ENCODE peak calls at places on chromosomes 11 and 22, in six cellular contexts. J is DND-41; H is CD8-positive, alpha-beta memory T cell; R is lung; F is ovary; T is mammary epithelial cell. D is an unnamed sample.

GRCh38 chr11:56474729-56475128 is 1.6 kb upstream of the OR5M3 start:
- DNase-seq in J (no peak), H (no peak), R (no peak), F (no peak), T (no peak), D (no peak)

GRCh38 chr22:49369726-49370717 is 457.7 kb downstream of the BRD1 start:
- DNase-seq in J (no peak), H (no peak), R (peak; percentile 20), F (no peak), T (no peak), D (no peak)

GRCh38 chr11:134470238-134470637 is 58.2 kb upstream of the B3GAT1 start:
- DNase-seq in J (no peak), H (no peak), R (no peak), F (no peak), T (no peak), D (no peak)

GRCh38 chr11:84817998-84818397 is 809.1 kb downstream of the DLG2 start:
- DNase-seq in J (no peak), H (no peak), R (no peak), F (no peak), T (peak; percentile 81), D (no peak)

GRCh38 chr22:25054943-25055511 is 102.5 kb downstream of the KIAA1671 start:
- DNase-seq in J (no peak), H (no peak), R (no peak), F (no peak), T (no peak), D (peak; percentile 86)

GRCh38 chr11:120828847-120829246 is 195.1 kb upstream of the TBCEL start:
- DNase-seq in J (no peak), H (no peak), R (no peak), F (no peak), T (no peak), D (no peak)

GRCh38 chr22:29914165-29914564 is 31.2 kb downstream of the MTMR3 start:
- DNase-seq in J (no peak), H (no peak), R (no peak), F (no peak), T (peak; percentile 77), D (no peak)

GRCh38 chr11:96328395-96329010 is 14.5 kb downstream of the MAML2 start:
- DNase-seq in J (no peak), H (no peak), R (no peak), F (no peak), T (peak; percentile 75), D (no peak)

GRCh38 chr11:74870485-74870884 is 78.4 kb downstream of the XRRA1 start:
- DNase-seq in J (no peak), H (no peak), R (no peak), F (no peak), T (peak; percentile 57), D (peak; percentile 20)

GRCh38 chr11:1746516-1746931 is 3.9 kb downstream of the IFITM10 start:
- DNase-seq in J (no peak), H (no peak), R (no peak), F (no peak), T (peak; percentile 89), D (no peak)

GRCh38 chr11:10076458-10077141 is 217.4 kb downstream of the SBF2 start:
- DNase-seq in J (no peak), H (no peak), R (no peak), F (peak; percentile 65), T (peak; percentile 6), D (peak; percentile 21)

GRCh38 chr11:3879967-3880542 is 24.6 kb downstream of the STIM1 start:
- DNase-seq in J (no peak), H (no peak), R (no peak), F (no peak), T (no peak), D (peak; percentile 70)

GRCh38 chr22:39003165-39003638 is 10.9 kb upstream of the APOBEC3C start:
- DNase-seq in J (peak; percentile 76), H (peak; percentile 68), R (peak; percentile 77), F (peak; percentile 75), T (peak; percentile 87), D (peak; percentile 66)

GRCh38 chr11:130555251-130555841 is 106.9 kb downstream of the ADAMTS15 start:
- DNase-seq in J (no peak), H (no peak), R (no peak), F (no peak), T (no peak), D (no peak)

GRCh38 chr11:94139421-94139820 is 10.8 kb downstream of the PANX1 start:
- DNase-seq in J (no peak), H (no peak), R (no peak), F (no peak), T (no peak), D (no peak)

GRCh38 chr22:43081968-43082367 is 7.2 kb downstream of the TTLL1 start:
- DNase-seq in J (no peak), H (no peak), R (no peak), F (no peak), T (no peak), D (no peak)

GRCh38 chr22:43078522-43078921 is 10.7 kb downstream of the TTLL1 start:
- DNase-seq in J (no peak), H (no peak), R (no peak), F (no peak), T (no peak), D (peak; percentile 92)

GRCh38 chr22:43079742-43080141 is 9.4 kb downstream of the TTLL1 start:
- DNase-seq in J (no peak), H (no peak), R (no peak), F (no peak), T (no peak), D (no peak)

GRCh38 chr22:43077121-43077877 is 11.9 kb downstream of the TTLL1 start:
- DNase-seq in J (no peak), H (no peak), R (no peak), F (no peak), T (no peak), D (peak; percentile 63)
- H3K4me3 ChIP-seq in J (no peak overlapping the region), H (no peak overlapping the region), R (no peak overlapping the region), F (no peak overlapping the region), T (no peak overlapping the region), D (no peak overlapping the region)

GRCh38 chr11:77592727-77593126 is 3.0 kb downstream of the AQP11 start:
- DNase-seq in J (no peak), H (no peak), R (no peak), F (no peak), T (no peak), D (peak; percentile 41)

GRCh38 chr11:77593883-77594282 is 4.1 kb downstream of the AQP11 start:
- DNase-seq in J (no peak), H (no peak), R (no peak), F (no peak), T (no peak), D (peak; percentile 48)

GRCh38 chr11:77590194-77590591 is 440 bp downstream of the AQP11 start:
- DNase-seq in J (no peak), H (no peak), R (peak; percentile 31), F (peak; percentile 73), T (no peak), D (peak; percentile 76)

GRCh38 chr11:77589181-77589520 is 602 bp upstream of the AQP11 start:
- DNase-seq in J (no peak), H (no peak), R (no peak), F (no peak), T (no peak), D (no peak)

DNA sequence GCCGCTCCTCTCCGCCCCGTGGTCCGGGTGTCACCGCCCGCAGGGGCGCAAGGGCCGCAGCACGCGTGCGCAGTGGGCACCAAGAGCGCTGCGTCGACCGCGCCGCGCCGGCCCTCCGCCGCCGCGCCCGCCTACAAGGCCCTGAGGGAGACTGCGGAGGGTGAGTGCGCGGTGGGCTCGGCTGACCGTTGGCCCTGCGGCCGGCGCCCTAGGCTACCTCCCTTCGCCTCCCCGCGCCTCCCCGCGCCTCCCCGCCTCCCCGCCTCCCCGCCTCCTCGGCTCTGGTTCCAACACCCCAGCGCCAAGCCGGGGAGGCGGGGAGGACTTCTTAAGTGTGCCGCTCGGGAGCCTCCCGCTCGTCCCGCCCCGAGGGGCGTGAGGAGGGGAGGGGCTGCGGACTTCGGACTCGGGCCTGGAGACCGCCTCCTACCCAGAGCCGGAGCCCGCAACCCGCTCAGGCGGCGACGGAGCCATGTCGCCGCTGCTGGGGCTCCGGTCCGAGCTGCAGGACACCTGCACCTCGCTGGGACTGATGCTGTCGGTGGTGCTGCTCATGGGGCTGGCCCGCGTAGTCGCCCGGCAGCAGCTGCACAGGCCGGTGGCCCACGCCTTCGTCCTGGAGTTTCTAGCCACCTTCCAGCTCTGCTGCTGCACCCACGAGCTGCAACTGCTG is at the start of gene AQP11:
- DNase-seq in J (no peak), H (peak; percentile 27), R (peak; percentile 86), F (peak; percentile 90), T (peak; percentile 72), D (peak; percentile 97)
- H3K27ac ChIP-seq in J (no peak within 1 kb of the TSS), H (peak within 1 kb of the TSS; percentile 54), R (peak within 1 kb of the TSS; percentile 68), F (peak within 1 kb of the TSS; percentile 90), T (no peak within 1 kb of the TSS), D (peak within 1 kb of the TSS; percentile 76)

GRCh38 chr11:109424893-109425292 is 2.9 kb downstream of the C11orf87 start:
- DNase-seq in J (peak; percentile 36), H (no peak), R (no peak), F (no peak), T (peak; percentile 25), D (no peak)

GRCh38 chr11:109425554-109425953 is 3.6 kb downstream of the C11orf87 start:
- DNase-seq in J (no peak), H (no peak), R (no peak), F (no peak), T (no peak), D (no peak)

GRCh38 chr11:109423114-109423859 is 1.3 kb downstream of the C11orf87 start:
- DNase-seq in J (no peak), H (no peak), R (no peak), F (no peak), T (peak; percentile 20), D (no peak)

GRCh38 chr11:109422755-109423113 is 744 bp downstream of the C11orf87 start:
- DNase-seq in J (no peak), H (no peak), R (no peak), F (no peak), T (peak; percentile 19), D (no peak)

DNA sequence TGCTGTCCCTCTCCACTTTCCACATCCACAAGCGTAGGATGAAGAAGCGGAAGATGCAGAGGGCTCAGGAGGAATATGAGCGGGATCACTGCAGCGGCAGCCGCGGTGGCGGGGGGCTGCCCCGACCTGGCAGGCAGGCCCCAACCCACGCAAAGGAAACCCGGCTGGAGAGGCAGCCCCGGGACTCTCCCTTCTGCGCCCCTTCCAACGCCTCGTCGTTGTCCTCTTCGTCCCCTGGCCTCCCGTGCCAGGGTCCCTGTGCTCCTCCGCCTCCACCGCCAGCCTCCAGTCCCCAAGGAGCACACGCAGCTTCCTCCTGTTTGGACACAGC is 1.8 kb downstream of the C11orf87 start:
- DNase-seq in J (no peak), H (no peak), R (no peak), F (no peak), T (no peak), D (no peak)
- H3K4me3 ChIP-seq in J (no peak overlapping the region), H (no peak overlapping the region), R (no peak overlapping the region), F (no peak overlapping the region), T (peak overlapping the region; percentile 44), D (no peak overlapping the region)

DNA sequence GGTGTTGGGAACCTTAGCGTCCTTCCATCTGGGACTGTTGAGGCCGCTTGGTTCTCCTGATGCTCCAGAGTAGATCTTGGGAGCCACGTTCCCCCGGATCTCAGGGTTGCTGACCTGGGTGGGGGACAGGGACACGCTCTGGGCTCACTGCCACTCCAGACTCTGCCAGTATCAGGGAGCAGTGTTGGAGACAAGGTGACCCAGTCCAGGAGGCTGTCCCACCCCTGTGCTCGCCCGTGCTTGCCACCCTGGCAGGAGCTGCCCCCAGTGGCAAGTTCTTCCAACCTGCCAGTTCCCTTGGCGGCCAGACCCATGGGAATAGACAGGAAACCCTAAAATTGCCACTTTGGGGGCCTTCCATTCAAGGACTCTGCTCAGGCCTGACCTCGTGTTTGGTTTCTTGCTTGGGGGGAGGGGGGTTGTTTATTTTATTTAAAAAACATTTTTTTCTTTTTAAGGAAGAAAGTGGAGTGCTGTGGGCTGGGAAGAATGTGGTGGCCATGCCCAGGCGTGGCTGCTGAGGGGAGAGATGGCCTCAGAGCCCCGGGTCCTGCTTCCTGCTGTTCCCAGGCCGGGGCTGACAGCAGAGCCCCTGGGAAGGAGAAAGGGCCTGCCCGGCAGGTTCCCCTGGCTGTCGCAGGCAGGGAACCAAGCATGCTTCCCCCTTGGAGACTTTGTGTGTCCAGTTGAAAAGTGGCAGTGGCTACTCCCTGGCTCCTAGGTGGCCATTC is 7.2 kb downstream of the GRK2 start:
- DNase-seq in J (no peak), H (peak; percentile 6), R (no peak), F (peak; percentile 34), T (no peak), D (no peak)
- H3K27ac ChIP-seq in J (peak overlapping the region; percentile 95), H (peak overlapping the region; percentile 3), R (peak overlapping the region; percentile 78), F (no peak overlapping the region), T (no peak overlapping the region), D (peak overlapping the region; percentile 39)

D was measured in small intestine.